ENCODE peak calls at places on chromosomes 13 and 19, in nine cellular contexts. H is body of pancreas, D is heart left ventricle, Y is adrenal gland, C is A549, E is testis, N is ovary, K is transverse colon, J is thyroid gland. Q is an unnamed sample. For H3K4me1, the result is how much of the 10 kb centered on the place peaks cover.

GRCh38 chr19:28010656-28011055 is 1202.3 kb downstream of the UQCRFS1 start:
- DNase-seq in H (no peak), D (no peak), Y (no peak), C (no peak), E (peak), N (no peak), K (no peak), J (no peak), Q (no peak)

GRCh38 chr19:927044-927706 is 1.3 kb downstream of the ARID3A start:
- DNase-seq in H (peak), D (peak), Y (peak), C (no peak), E (no peak), N (peak), K (peak), J (peak), Q (peak)

GRCh38 chr13:49571299-49572240 is 13.8 kb downstream of the RCBTB1 start:
- DNase-seq in H (no peak), D (no peak), Y (no peak), C (no peak), E (no peak), N (no peak), K (no peak), J (peak), Q (no peak)

GRCh38 chr13:50403311-50403710 is 388.1 kb downstream of the KCNRG start:
- DNase-seq in H (peak), D (no peak), Y (no peak), C (no peak), E (no peak), N (no peak), K (no peak), J (peak), Q (no peak)

GRCh38 chr13:67049744-67050143 is 180.4 kb downstream of the PCDH9 start:
- DNase-seq in H (no peak), D (no peak), Y (no peak), C (no peak), E (no peak), N (no peak), K (no peak), J (no peak), Q (no peak)

GRCh38 chr19:618674-619285 is 14.6 kb downstream of the POLRMT start:
- DNase-seq in H (no peak), D (no peak), Y (no peak), C (no peak), E (no peak), N (no peak), K (no peak), J (no peak), Q (no peak)

GRCh38 chr13:113964251-113964995 is 9.5 kb downstream of the C13orf46 start:
- DNase-seq in H (peak), D (peak), Y (no peak), C (no peak), E (no peak), N (no peak), K (no peak), J (no peak), Q (no peak)

GRCh38 chr19:5397804-5398692 is 57.2 kb upstream of the ZNRF4 start:
- DNase-seq in H (no peak), D (no peak), Y (no peak), C (peak), E (no peak), N (no peak), K (no peak), J (no peak), Q (no peak)

GRCh38 chr19:50695251-50696064 is 24.1 kb downstream of the SHANK1 start:
- DNase-seq in H (no peak), D (no peak), Y (no peak), C (no peak), E (no peak), N (peak), K (no peak), J (no peak), Q (no peak)

GRCh38 chr13:41383400-41383799 is 72.3 kb downstream of the NAA16 start:
- DNase-seq in H (no peak), D (no peak), Y (no peak), C (no peak), E (no peak), N (no peak), K (no peak), J (no peak), Q (no peak)

GRCh38 chr19:33438016-33438671 is 64.6 kb downstream of the CEBPG start:
- DNase-seq in H (no peak), D (peak), Y (no peak), C (peak), E (peak), N (no peak), K (no peak), J (peak), Q (no peak)

GRCh38 chr13:20873348-20873747 is 29.2 kb downstream of the XPO4 start:
- DNase-seq in H (no peak), D (no peak), Y (no peak), C (no peak), E (no peak), N (no peak), K (no peak), J (no peak), Q (no peak)

GRCh38 chr19:40689339-40690049 is 957 bp downstream of the NUMBL start:
- DNase-seq in H (no peak), D (peak), Y (no peak), C (no peak), E (no peak), N (peak), K (no peak), J (no peak), Q (no peak)

GRCh38 chr13:114053026-114053425 is 79.2 kb upstream of the C13orf46 start:
- DNase-seq in H (no peak), D (peak), Y (no peak), C (no peak), E (no peak), N (no peak), K (no peak), J (no peak), Q (no peak)

GRCh38 chr13:19725320-19725719 is 57.4 kb downstream of the PSPC1 start:
- DNase-seq in H (no peak), D (no peak), Y (no peak), C (no peak), E (no peak), N (no peak), K (no peak), J (no peak), Q (no peak)

GRCh38 chr19:40962460-40962961 is 28.6 kb upstream of the CYP2B6 start:
- DNase-seq in H (no peak), D (no peak), Y (no peak), C (no peak), E (no peak), N (no peak), K (no peak), J (no peak), Q (no peak)

GRCh38 chr13:38868399-38868798 is 122.2 kb downstream of the STOML3 start:
- DNase-seq in H (no peak), D (no peak), Y (no peak), C (no peak), E (no peak), N (no peak), K (no peak), J (no peak), Q (no peak)

DNA sequence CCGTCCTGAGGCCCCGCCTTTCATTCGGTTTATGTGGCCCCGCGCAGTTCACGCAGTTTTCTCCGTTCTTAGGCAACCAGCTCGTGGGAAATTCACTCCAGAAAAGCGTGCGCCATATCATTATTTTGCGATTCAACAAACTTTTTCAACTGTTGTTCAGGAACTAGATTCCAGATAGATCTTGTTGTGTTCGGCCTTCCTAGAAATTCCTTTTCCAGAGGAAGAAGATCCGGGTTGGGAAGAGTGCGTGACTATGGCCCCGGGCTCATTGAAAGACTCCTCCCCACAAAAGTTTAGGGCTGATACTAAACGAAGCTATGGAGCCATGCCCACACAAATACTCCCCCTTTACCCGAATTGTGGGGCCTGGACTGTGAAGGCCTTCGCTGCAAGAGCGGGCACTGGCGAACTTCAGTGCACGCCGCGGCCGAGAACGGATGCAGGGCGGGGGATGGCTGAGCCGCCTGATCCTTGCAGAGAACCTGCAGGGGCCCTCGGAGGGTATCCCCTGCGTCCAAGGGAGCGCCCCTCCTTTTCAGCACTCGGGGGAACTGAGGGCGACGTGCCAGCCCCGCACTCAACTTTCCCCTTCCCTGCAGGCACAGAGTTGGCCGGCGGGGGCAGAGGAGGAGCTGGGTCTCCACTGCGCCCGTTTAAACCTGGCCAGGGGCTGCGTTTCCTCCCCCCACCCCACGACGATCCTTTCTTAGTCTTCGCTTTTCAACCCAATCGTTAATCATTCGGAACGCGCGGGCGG is 904 bp upstream of the SOX1 start:
- DNase-seq in H (no peak), D (no peak), Y (no peak), C (no peak), E (no peak), N (no peak), K (no peak), J (no peak), Q (no peak)
- H3K4me3 ChIP-seq in H (no peak), D (no peak), Y (peak), C (no peak), E (peak), N (no peak), K (no peak), J (no peak), Q (no peak)

DNA sequence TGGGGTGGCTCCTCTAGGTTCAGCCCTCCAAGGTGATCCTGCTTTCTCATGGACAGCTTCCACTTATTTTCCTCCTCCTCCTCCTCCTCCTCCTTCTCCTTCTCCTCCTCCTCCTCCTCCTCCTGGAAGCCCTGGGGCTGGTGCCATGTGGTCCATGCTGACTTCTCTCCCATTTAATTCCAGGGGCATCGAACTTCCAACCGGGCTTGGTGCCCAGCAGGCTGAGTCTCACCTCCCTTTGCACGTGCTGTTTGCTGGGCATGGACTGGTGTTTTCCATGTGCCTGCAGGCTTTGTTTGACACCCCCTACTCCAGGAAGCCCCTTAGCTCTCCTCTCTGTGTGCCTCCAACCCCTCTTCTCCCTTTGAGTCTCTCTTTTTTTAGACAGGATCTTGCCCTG is 3.7 kb downstream of the MAST3 start:
- DNase-seq in H (no peak), D (no peak), Y (no peak), C (no peak), E (no peak), N (no peak), K (no peak), J (no peak), Q (no peak)
- H3K4me1 ChIP-seq in H (under half), D (under half), Y (under half), C (under half), E (under half), N (under half), K (under half), J (under half), Q (under half)

DNA sequence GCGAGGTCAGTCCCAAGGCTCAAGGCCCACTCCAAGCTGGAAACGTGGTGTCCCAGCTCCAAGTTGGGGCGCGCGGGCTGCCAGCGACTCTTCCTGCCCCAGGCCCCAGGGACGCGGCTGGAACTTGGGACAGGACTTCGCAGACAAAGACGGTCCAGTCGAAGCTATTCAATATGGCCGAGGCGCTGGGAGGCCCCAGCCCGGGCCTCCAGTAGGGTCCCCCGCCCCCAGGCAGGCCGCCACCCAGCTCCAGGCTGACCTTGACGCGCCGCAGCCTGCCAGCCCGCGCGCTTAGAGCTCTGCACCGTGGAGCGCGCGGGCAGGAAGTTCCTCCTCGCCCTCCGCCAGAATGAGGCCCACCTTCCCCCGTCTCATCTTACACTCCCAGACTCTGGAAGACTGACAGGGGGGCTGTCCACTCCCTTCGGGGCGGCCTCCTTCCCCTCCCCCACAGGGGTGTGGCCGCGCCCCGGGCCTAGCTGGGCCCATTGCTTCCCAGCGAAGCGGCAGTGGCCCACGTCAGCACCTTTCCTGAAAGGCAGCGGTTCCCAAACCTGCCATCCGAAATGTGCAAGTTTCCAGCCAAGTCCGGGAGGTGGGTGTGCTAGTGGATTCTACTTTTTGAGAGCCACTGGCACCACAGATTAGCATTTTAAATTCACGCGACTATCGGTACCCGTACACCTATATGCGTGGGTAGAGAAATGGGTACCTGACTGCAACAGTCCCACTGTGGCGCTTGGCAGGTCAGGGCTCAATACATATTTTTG is at the start of gene CCDC8:
- DNase-seq in H (peak), D (peak), Y (peak), C (no peak), E (peak), N (peak), K (peak), J (peak), Q (peak)
- TF ChIP-seq POLR2A in H (peak), D (peak), Y (peak), C (no peak), E (peak), N (peak), K (peak), J (peak), Q (peak)

GRCh38 chr19:10292789-10293636 is 3.3 kb downstream of the ICAM5 start:
- DNase-seq in H (no peak), D (no peak), Y (no peak), C (no peak), E (no peak), N (no peak), K (peak), J (peak), Q (no peak)

GRCh38 chr19:10293637-10294367 is 4.0 kb downstream of the ICAM5 start:
- DNase-seq in H (no peak), D (no peak), Y (no peak), C (no peak), E (no peak), N (no peak), K (no peak), J (no peak), Q (no peak)

GRCh38 chr19:10294368-10294697 is 4.6 kb downstream of the ICAM5 start:
- DNase-seq in H (no peak), D (no peak), Y (no peak), C (no peak), E (no peak), N (no peak), K (peak), J (peak), Q (no peak)

GRCh38 chr19:10295305-10295846 is 5.6 kb downstream of the ICAM5 start:
- DNase-seq in H (no peak), D (no peak), Y (no peak), C (no peak), E (peak), N (no peak), K (peak), J (peak), Q (no peak)

GRCh38 chr19:10295847-10296591 is 6.3 kb downstream of the ICAM5 start:
- DNase-seq in H (no peak), D (no peak), Y (no peak), C (no peak), E (no peak), N (no peak), K (no peak), J (no peak), Q (no peak)
- H3K4me3 ChIP-seq in H (no peak), D (no peak), Y (peak), C (peak), E (no peak), N (no peak), K (no peak), J (peak), Q (no peak)

GRCh38 chr19:17513801-17514200 is 2.4 kb downstream of the PGLS start:
- DNase-seq in H (no peak), D (no peak), Y (no peak), C (no peak), E (no peak), N (no peak), K (no peak), J (no peak), Q (no peak)
- H3K4me1 ChIP-seq in H (under half), D (under half), Y (under half), C (under half), E (under half), N (under half), K (under half), J (under half), Q (under half)

GRCh38 chr19:3522421-3523360 is 16.3 kb upstream of the TEKTIP1 start:
- DNase-seq in H (no peak), D (no peak), Y (no peak), C (no peak), E (no peak), N (no peak), K (no peak), J (no peak), Q (no peak)
- TF ChIP-seq POLR2A in H (no peak), D (no peak), Y (no peak), C (no peak), E (no peak), N (no peak), K (no peak), J (no peak), Q (no peak)